ENCODE peak calls at places on chromosomes 4 and X, in five cellular contexts. One of them, this sample, is unnamed. For H3K36me3, the result is how much of the 10 kb centered on the place peaks cover.

GRCh38 chrX:134512566-134512965 is 52.6 kb downstream of the HPRT1 start:
- DNase-seq in hepatocyte: peak
- DNase-seq in neural progenitor cell: no peak
- DNase-seq in astrocyte: peak
- DNase-seq in K562: no peak
- DNase-seq in this sample: no peak

GRCh38 chr4:148514581-148514980 is 72.4 kb upstream of the NR3C2 start:
- DNase-seq in hepatocyte: no peak
- DNase-seq in neural progenitor cell: no peak
- DNase-seq in astrocyte: no peak
- DNase-seq in K562: no peak
- DNase-seq in this sample: no peak

GRCh38 chr4:100086766-100087431 is 103.4 kb downstream of the DDIT4L start:
- DNase-seq in hepatocyte: no peak
- DNase-seq in neural progenitor cell: no peak
- DNase-seq in astrocyte: no peak
- DNase-seq in K562: no peak
- DNase-seq in this sample: no peak

GRCh38 chrX:150704030-150704613 is 10.9 kb downstream of the MTMR1 start:
- DNase-seq in hepatocyte: no peak
- DNase-seq in neural progenitor cell: no peak
- DNase-seq in astrocyte: peak
- DNase-seq in K562: no peak
- DNase-seq in this sample: no peak

GRCh38 chr4:171846232-171846631 is 33.0 kb downstream of the GALNTL6 start:
- DNase-seq in hepatocyte: peak
- DNase-seq in neural progenitor cell: peak
- DNase-seq in astrocyte: peak
- DNase-seq in K562: peak
- DNase-seq in this sample: no peak

GRCh38 chrX:71475906-71476305 is 57.0 kb upstream of the OGT start:
- DNase-seq in hepatocyte: no peak
- DNase-seq in neural progenitor cell: no peak
- DNase-seq in astrocyte: no peak
- DNase-seq in K562: no peak
- DNase-seq in this sample: no peak

GRCh38 chr4:185194924-185195632 is 8.7 kb downstream of the CFAP97 start:
- DNase-seq in hepatocyte: no peak
- DNase-seq in neural progenitor cell: no peak
- DNase-seq in astrocyte: no peak
- DNase-seq in K562: no peak
- DNase-seq in this sample: no peak

GRCh38 chrX:81168391-81168790 is 33.3 kb downstream of the HMGN5 start:
- DNase-seq in hepatocyte: no peak
- DNase-seq in neural progenitor cell: no peak
- DNase-seq in astrocyte: no peak
- DNase-seq in K562: no peak
- DNase-seq in this sample: no peak

GRCh38 chr4:153261922-153262321 is 57.7 kb downstream of the TRIM2 start:
- DNase-seq in hepatocyte: no peak
- DNase-seq in neural progenitor cell: no peak
- DNase-seq in astrocyte: no peak
- DNase-seq in K562: no peak
- DNase-seq in this sample: no peak

GRCh38 chrX:47515941-47516649 is 33.1 kb upstream of the ZNF41 start:
- DNase-seq in hepatocyte: no peak
- DNase-seq in neural progenitor cell: no peak
- DNase-seq in astrocyte: peak
- DNase-seq in K562: no peak
- DNase-seq in this sample: no peak

GRCh38 chr4:1298461-1298860 is 8.8 kb downstream of the MAEA start:
- DNase-seq in hepatocyte: no peak
- DNase-seq in neural progenitor cell: no peak
- DNase-seq in astrocyte: no peak
- DNase-seq in K562: no peak
- DNase-seq in this sample: no peak

GRCh38 chr4:16089156-16089555 is 5.3 kb upstream of the PROM1 start:
- DNase-seq in hepatocyte: no peak
- DNase-seq in neural progenitor cell: no peak
- DNase-seq in astrocyte: no peak
- DNase-seq in K562: no peak
- DNase-seq in this sample: no peak

GRCh38 chr4:175767130-175767529 is 44.9 kb downstream of the GPM6A start:
- DNase-seq in hepatocyte: no peak
- DNase-seq in neural progenitor cell: no peak
- DNase-seq in astrocyte: no peak
- DNase-seq in K562: no peak
- DNase-seq in this sample: no peak

GRCh38 chrX:103415528-103415927 is 39.2 kb downstream of the BEX3 start:
- DNase-seq in hepatocyte: no peak
- DNase-seq in neural progenitor cell: no peak
- DNase-seq in astrocyte: no peak
- DNase-seq in K562: no peak
- DNase-seq in this sample: no peak

GRCh38 chr4:142960134-142960533 is 114.0 kb upstream of the INPP4B start:
- DNase-seq in hepatocyte: peak
- DNase-seq in neural progenitor cell: no peak
- DNase-seq in astrocyte: no peak
- DNase-seq in K562: no peak
- DNase-seq in this sample: peak

GRCh38 chr4:141134051-141134450 is 782 bp upstream of the RNF150 start:
- DNase-seq in hepatocyte: peak
- DNase-seq in neural progenitor cell: no peak
- DNase-seq in astrocyte: no peak
- DNase-seq in K562: no peak
- DNase-seq in this sample: no peak

DNA sequence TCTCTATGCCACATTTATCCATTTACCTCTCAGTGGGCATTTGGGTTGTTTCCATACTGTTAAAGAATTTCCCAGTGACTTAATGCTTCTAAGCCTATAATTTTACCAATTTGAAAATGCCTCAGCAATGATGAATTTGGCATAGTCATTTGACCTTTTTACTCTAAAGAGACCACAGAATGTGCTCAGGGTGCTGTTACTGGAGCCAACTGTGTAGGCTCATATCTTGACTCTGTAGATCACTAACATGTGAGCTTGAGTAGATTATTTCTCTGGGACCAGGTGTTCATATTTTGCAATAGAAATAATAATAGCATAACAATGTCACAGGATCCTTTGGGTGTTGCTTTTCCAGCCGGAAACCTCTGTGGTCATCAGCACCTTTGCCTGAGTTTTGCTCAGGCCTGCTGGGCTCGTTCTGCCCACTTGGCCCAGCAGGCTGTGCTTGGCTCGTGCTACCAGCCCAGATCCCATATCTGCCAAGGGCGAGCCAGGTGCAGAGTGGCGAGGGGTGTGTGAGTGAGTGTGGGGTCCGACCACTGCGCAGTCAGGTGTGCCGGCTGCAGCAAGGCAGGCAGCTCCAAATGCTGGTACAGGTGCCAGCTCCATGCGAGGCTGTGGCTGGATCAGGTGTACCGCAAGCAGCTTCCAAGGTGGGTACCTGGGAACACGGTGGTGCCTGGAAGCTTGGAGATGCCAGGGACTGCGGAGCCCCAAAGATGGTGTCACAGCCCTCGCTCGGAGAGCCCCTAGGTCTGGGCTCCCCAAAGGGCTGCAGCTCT is 70.6 kb upstream of the ANK2 start:
- DNase-seq in hepatocyte: no peak
- DNase-seq in neural progenitor cell: no peak
- DNase-seq in astrocyte: peak
- DNase-seq in K562: no peak
- DNase-seq in this sample: no peak
- TF ChIP-seq EZH2 in hepatocyte: no peak
- TF ChIP-seq EZH2 in neural progenitor cell: no peak
- TF ChIP-seq EZH2 in astrocyte: no peak
- TF ChIP-seq EZH2 in K562: no peak
- TF ChIP-seq EZH2 in this sample: no peak

GRCh38 chr4:2685541-2685940 is 70.6 kb downstream of the TNIP2 start:
- DNase-seq in hepatocyte: no peak
- DNase-seq in neural progenitor cell: no peak
- DNase-seq in astrocyte: peak
- DNase-seq in K562: no peak
- DNase-seq in this sample: no peak

GRCh38 chr4:2686379-2687265 is 69.5 kb downstream of the TNIP2 start:
- DNase-seq in hepatocyte: no peak
- DNase-seq in neural progenitor cell: no peak
- DNase-seq in astrocyte: no peak
- DNase-seq in K562: no peak
- DNase-seq in this sample: no peak

GRCh38 chr4:2688281-2688680 is 67.9 kb downstream of the TNIP2 start:
- DNase-seq in hepatocyte: no peak
- DNase-seq in neural progenitor cell: no peak
- DNase-seq in astrocyte: no peak
- DNase-seq in K562: no peak
- DNase-seq in this sample: no peak

GRCh38 chr4:2688697-2689096 is 67.4 kb downstream of the TNIP2 start:
- DNase-seq in hepatocyte: no peak
- DNase-seq in neural progenitor cell: no peak
- DNase-seq in astrocyte: no peak
- DNase-seq in K562: no peak
- DNase-seq in this sample: no peak

GRCh38 chr4:2684486-2684885 is 71.7 kb downstream of the TNIP2 start:
- DNase-seq in hepatocyte: no peak
- DNase-seq in neural progenitor cell: no peak
- DNase-seq in astrocyte: no peak
- DNase-seq in K562: no peak
- DNase-seq in this sample: no peak
- H3K36me3 ChIP-seq in hepatocyte: under half
- H3K36me3 ChIP-seq in neural progenitor cell: under half
- H3K36me3 ChIP-seq in astrocyte: under half
- H3K36me3 ChIP-seq in K562: half or more
- H3K36me3 ChIP-seq in this sample: half or more

DNA sequence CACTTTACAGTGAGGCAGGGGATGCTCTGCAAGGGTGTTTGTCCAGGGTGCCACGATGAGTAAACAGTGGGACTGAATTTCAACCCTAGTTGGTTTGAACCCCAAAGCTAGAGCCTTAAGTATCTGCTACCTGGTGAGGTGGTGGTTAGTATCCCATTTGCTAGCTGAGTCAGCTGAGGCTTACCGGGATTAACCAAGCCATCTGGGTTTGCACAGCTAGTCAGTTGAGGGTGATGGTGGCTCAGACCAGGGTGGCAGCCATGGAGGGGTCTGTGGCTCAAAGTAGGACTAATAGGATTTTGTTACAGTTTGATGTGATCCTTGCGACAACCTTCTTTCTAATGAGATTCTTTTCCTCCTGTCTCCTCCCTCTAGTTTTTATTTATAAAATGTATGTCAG is 1.9 kb downstream of the EVC start:
- DNase-seq in hepatocyte: no peak
- DNase-seq in neural progenitor cell: no peak
- DNase-seq in astrocyte: no peak
- DNase-seq in K562: no peak
- DNase-seq in this sample: no peak
- H3K4me3 ChIP-seq in hepatocyte: no peak
- H3K4me3 ChIP-seq in neural progenitor cell: no peak
- H3K4me3 ChIP-seq in astrocyte: peak
- H3K4me3 ChIP-seq in K562: no peak
- H3K4me3 ChIP-seq in this sample: no peak

GRCh38 chrX:97050413-97050812 is 166.7 kb downstream of the RPA4 start:
- DNase-seq in hepatocyte: no peak
- DNase-seq in neural progenitor cell: no peak
- DNase-seq in astrocyte: no peak
- DNase-seq in K562: no peak
- DNase-seq in this sample: no peak
- TF ChIP-seq EZH2 in hepatocyte: no peak
- TF ChIP-seq EZH2 in neural progenitor cell: no peak
- TF ChIP-seq EZH2 in astrocyte: no peak
- TF ChIP-seq EZH2 in K562: no peak
- TF ChIP-seq EZH2 in this sample: no peak

DNA sequence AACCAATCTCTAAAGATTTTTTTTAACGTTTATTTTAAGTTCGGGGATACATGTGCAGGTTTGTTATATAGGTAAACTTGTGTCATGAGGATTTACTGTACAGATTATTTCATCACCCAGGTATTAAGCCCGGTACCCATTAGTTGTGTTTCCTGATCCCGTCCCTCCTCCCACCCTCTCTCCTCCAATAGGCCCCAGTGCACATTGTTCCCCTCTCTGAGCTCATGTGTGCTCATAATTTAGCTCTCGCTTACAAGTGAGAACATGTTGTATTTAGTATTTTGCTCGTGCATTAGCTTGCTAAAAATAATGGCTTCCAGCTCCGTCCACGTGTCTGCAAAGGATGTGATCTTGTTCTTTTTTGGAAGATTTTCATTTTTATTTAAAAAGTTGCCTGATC is 2309.4 kb upstream of the AGA start:
- DNase-seq in hepatocyte: no peak
- DNase-seq in neural progenitor cell: no peak
- DNase-seq in astrocyte: no peak
- DNase-seq in K562: no peak
- DNase-seq in this sample: no peak
- H3K36me3 ChIP-seq in hepatocyte: under half
- H3K36me3 ChIP-seq in neural progenitor cell: under half
- H3K36me3 ChIP-seq in astrocyte: under half
- H3K36me3 ChIP-seq in K562: under half
- H3K36me3 ChIP-seq in this sample: under half

GRCh38 chr4:107896651-107897050 is 34.7 kb upstream of the CYP2U1 start:
- DNase-seq in hepatocyte: no peak
- DNase-seq in neural progenitor cell: no peak
- DNase-seq in astrocyte: no peak
- DNase-seq in K562: no peak
- DNase-seq in this sample: no peak

GRCh38 chr4:107894138-107894603 is 37.2 kb upstream of the CYP2U1 start:
- DNase-seq in hepatocyte: no peak
- DNase-seq in neural progenitor cell: peak
- DNase-seq in astrocyte: no peak
- DNase-seq in K562: no peak
- DNase-seq in this sample: no peak

GRCh38 chr4:107897823-107898222 is 33.5 kb upstream of the CYP2U1 start:
- DNase-seq in hepatocyte: no peak
- DNase-seq in neural progenitor cell: no peak
- DNase-seq in astrocyte: no peak
- DNase-seq in K562: no peak
- DNase-seq in this sample: no peak

GRCh38 chr4:107893171-107894137 is 37.9 kb upstream of the CYP2U1 start:
- DNase-seq in hepatocyte: no peak
- DNase-seq in neural progenitor cell: no peak
- DNase-seq in astrocyte: no peak
- DNase-seq in K562: no peak
- DNase-seq in this sample: no peak

GRCh38 chr4:107896158-107896645 is 35.1 kb upstream of the CYP2U1 start:
- DNase-seq in hepatocyte: peak
- DNase-seq in neural progenitor cell: no peak
- DNase-seq in astrocyte: peak
- DNase-seq in K562: no peak
- DNase-seq in this sample: no peak
- H3K4me3 ChIP-seq in hepatocyte: no peak
- H3K4me3 ChIP-seq in neural progenitor cell: no peak
- H3K4me3 ChIP-seq in astrocyte: peak
- H3K4me3 ChIP-seq in K562: no peak
- H3K4me3 ChIP-seq in this sample: no peak

GRCh38 chr4:41747230-41748055 is 1.1 kb downstream of the PHOX2B start:
- DNase-seq in hepatocyte: no peak
- DNase-seq in neural progenitor cell: peak
- DNase-seq in astrocyte: no peak
- DNase-seq in K562: no peak
- DNase-seq in this sample: no peak
- TF ChIP-seq EZH2 in hepatocyte: peak
- TF ChIP-seq EZH2 in neural progenitor cell: peak
- TF ChIP-seq EZH2 in astrocyte: peak
- TF ChIP-seq EZH2 in K562: no peak
- TF ChIP-seq EZH2 in this sample: peak

GRCh38 chr4:39662683-39663082 is 24.0 kb upstream of the SMIM14 start:
- DNase-seq in hepatocyte: no peak
- DNase-seq in neural progenitor cell: no peak
- DNase-seq in astrocyte: no peak
- DNase-seq in K562: no peak
- DNase-seq in this sample: no peak
- H3K36me3 ChIP-seq in hepatocyte: under half
- H3K36me3 ChIP-seq in neural progenitor cell: under half
- H3K36me3 ChIP-seq in astrocyte: under half
- H3K36me3 ChIP-seq in K562: under half
- H3K36me3 ChIP-seq in this sample: under half